ENCODE peak calls at places on chromosomes 6 and 20, in ten cellular contexts. One of them, this sample, is unnamed.
A peak's percentile ranks its signal among the peaks of the same experiment; 100 is the strongest.

GRCh38 chr20:24138951-24139350 is 150.4 kb upstream of the GGTLC1 start:
- DNase-seq in occipital lobe: no peak
- DNase-seq in ELF-1: no peak
- DNase-seq in activated T-helper 1 cell treated with anti-CD3 and anti-CD28 coated beads, Interleukin-2, amount 50 U/mL, for 16 hours: no peak
- DNase-seq in omental fat pad: no peak
- DNase-seq in mucosa of descending colon: no peak
- DNase-seq in renal cortical epithelial cell: no peak
- DNase-seq in RKO: no peak
- DNase-seq in SK-N-SH: no peak
- DNase-seq in heart left ventricle: no peak
- DNase-seq in this sample: no peak

GRCh38 chr20:9235518-9235917 is 166.6 kb downstream of the PLCB4 start:
- DNase-seq in occipital lobe: no peak
- DNase-seq in omental fat pad: no peak
- DNase-seq in ELF-1: no peak
- DNase-seq in activated T-helper 1 cell treated with anti-CD3 and anti-CD28 coated beads, Interleukin-2, amount 50 U/mL, for 16 hours: no peak
- DNase-seq in SK-N-SH: no peak
- DNase-seq in mucosa of descending colon: no peak
- DNase-seq in renal cortical epithelial cell: peak; percentile 78
- DNase-seq in RKO: no peak
- DNase-seq in heart left ventricle: no peak
- DNase-seq in this sample: peak; percentile 35

GRCh38 chr6:170131351-170131750 is 159.5 kb downstream of the DLL1 start:
- DNase-seq in omental fat pad: peak; percentile 14
- DNase-seq in heart left ventricle: peak; percentile 37
- DNase-seq in RKO: no peak
- DNase-seq in mucosa of descending colon: no peak
- DNase-seq in renal cortical epithelial cell: no peak
- DNase-seq in SK-N-SH: no peak
- DNase-seq in occipital lobe: no peak
- DNase-seq in ELF-1: no peak
- DNase-seq in activated T-helper 1 cell treated with anti-CD3 and anti-CD28 coated beads, Interleukin-2, amount 50 U/mL, for 16 hours: no peak
- DNase-seq in this sample: no peak

GRCh38 chr6:21074484-21074883 is 519.1 kb upstream of the SOX4 start:
- DNase-seq in renal cortical epithelial cell: no peak
- DNase-seq in activated T-helper 1 cell treated with anti-CD3 and anti-CD28 coated beads, Interleukin-2, amount 50 U/mL, for 16 hours: no peak
- DNase-seq in mucosa of descending colon: no peak
- DNase-seq in SK-N-SH: no peak
- DNase-seq in heart left ventricle: no peak
- DNase-seq in ELF-1: no peak
- DNase-seq in occipital lobe: no peak
- DNase-seq in RKO: no peak
- DNase-seq in omental fat pad: no peak
- DNase-seq in this sample: no peak

GRCh38 chr6:61887425-61887824 is 398.6 kb downstream of the KHDRBS2 start:
- DNase-seq in heart left ventricle: no peak
- DNase-seq in activated T-helper 1 cell treated with anti-CD3 and anti-CD28 coated beads, Interleukin-2, amount 50 U/mL, for 16 hours: no peak
- DNase-seq in RKO: no peak
- DNase-seq in SK-N-SH: no peak
- DNase-seq in occipital lobe: no peak
- DNase-seq in mucosa of descending colon: no peak
- DNase-seq in ELF-1: no peak
- DNase-seq in omental fat pad: no peak
- DNase-seq in renal cortical epithelial cell: peak; percentile 23
- DNase-seq in this sample: no peak

GRCh38 chr6:109240370-109241084 is 141.7 kb downstream of the CD164 start:
- DNase-seq in heart left ventricle: no peak
- DNase-seq in omental fat pad: no peak
- DNase-seq in RKO: no peak
- DNase-seq in SK-N-SH: no peak
- DNase-seq in activated T-helper 1 cell treated with anti-CD3 and anti-CD28 coated beads, Interleukin-2, amount 50 U/mL, for 16 hours: no peak
- DNase-seq in ELF-1: no peak
- DNase-seq in occipital lobe: no peak
- DNase-seq in mucosa of descending colon: no peak
- DNase-seq in renal cortical epithelial cell: no peak
- DNase-seq in this sample: no peak

GRCh38 chr6:9437836-9438235 is 977.0 kb downstream of the TFAP2A start:
- DNase-seq in renal cortical epithelial cell: no peak
- DNase-seq in omental fat pad: no peak
- DNase-seq in mucosa of descending colon: no peak
- DNase-seq in RKO: no peak
- DNase-seq in activated T-helper 1 cell treated with anti-CD3 and anti-CD28 coated beads, Interleukin-2, amount 50 U/mL, for 16 hours: no peak
- DNase-seq in SK-N-SH: no peak
- DNase-seq in ELF-1: no peak
- DNase-seq in heart left ventricle: no peak
- DNase-seq in occipital lobe: no peak
- DNase-seq in this sample: no peak

GRCh38 chr6:110180228-110181008 is at the start of gene CDC40:
- DNase-seq in mucosa of descending colon: peak; percentile 77
- DNase-seq in occipital lobe: peak; percentile 78
- DNase-seq in RKO: no peak
- DNase-seq in ELF-1: peak; percentile 67
- DNase-seq in SK-N-SH: peak; percentile 67
- DNase-seq in renal cortical epithelial cell: no peak
- DNase-seq in heart left ventricle: peak; percentile 75
- DNase-seq in activated T-helper 1 cell treated with anti-CD3 and anti-CD28 coated beads, Interleukin-2, amount 50 U/mL, for 16 hours: peak; percentile 35
- DNase-seq in omental fat pad: peak; percentile 26
- DNase-seq in this sample: no peak

GRCh38 chr6:51594981-51595380 is 492.4 kb downstream of the PKHD1 start:
- DNase-seq in activated T-helper 1 cell treated with anti-CD3 and anti-CD28 coated beads, Interleukin-2, amount 50 U/mL, for 16 hours: no peak
- DNase-seq in mucosa of descending colon: no peak
- DNase-seq in SK-N-SH: no peak
- DNase-seq in omental fat pad: no peak
- DNase-seq in ELF-1: no peak
- DNase-seq in renal cortical epithelial cell: peak; percentile 34
- DNase-seq in heart left ventricle: no peak
- DNase-seq in RKO: no peak
- DNase-seq in occipital lobe: no peak
- DNase-seq in this sample: no peak

GRCh38 chr6:143180860-143181259 is 120.2 kb downstream of the AIG1 start:
- DNase-seq in occipital lobe: no peak
- DNase-seq in heart left ventricle: no peak
- DNase-seq in activated T-helper 1 cell treated with anti-CD3 and anti-CD28 coated beads, Interleukin-2, amount 50 U/mL, for 16 hours: no peak
- DNase-seq in mucosa of descending colon: no peak
- DNase-seq in omental fat pad: no peak
- DNase-seq in SK-N-SH: no peak
- DNase-seq in ELF-1: no peak
- DNase-seq in renal cortical epithelial cell: no peak
- DNase-seq in RKO: no peak
- DNase-seq in this sample: no peak

GRCh38 chr20:51978081-51978501 is 175.8 kb upstream of the SALL4 start:
- DNase-seq in mucosa of descending colon: no peak
- DNase-seq in ELF-1: no peak
- DNase-seq in occipital lobe: no peak
- DNase-seq in omental fat pad: no peak
- DNase-seq in renal cortical epithelial cell: no peak
- DNase-seq in heart left ventricle: no peak
- DNase-seq in activated T-helper 1 cell treated with anti-CD3 and anti-CD28 coated beads, Interleukin-2, amount 50 U/mL, for 16 hours: no peak
- DNase-seq in SK-N-SH: no peak
- DNase-seq in RKO: no peak
- DNase-seq in this sample: no peak

GRCh38 chr6:44665143-44665542 is 277.6 kb downstream of the CDC5L start:
- DNase-seq in heart left ventricle: no peak
- DNase-seq in renal cortical epithelial cell: no peak
- DNase-seq in ELF-1: peak; percentile 38
- DNase-seq in omental fat pad: no peak
- DNase-seq in RKO: no peak
- DNase-seq in mucosa of descending colon: no peak
- DNase-seq in occipital lobe: no peak
- DNase-seq in activated T-helper 1 cell treated with anti-CD3 and anti-CD28 coated beads, Interleukin-2, amount 50 U/mL, for 16 hours: no peak
- DNase-seq in SK-N-SH: no peak
- DNase-seq in this sample: no peak

GRCh38 chr20:40449974-40450616 is 238.9 kb downstream of the MAFB start:
- DNase-seq in heart left ventricle: no peak
- DNase-seq in mucosa of descending colon: no peak
- DNase-seq in occipital lobe: no peak
- DNase-seq in ELF-1: peak; percentile 41
- DNase-seq in activated T-helper 1 cell treated with anti-CD3 and anti-CD28 coated beads, Interleukin-2, amount 50 U/mL, for 16 hours: no peak
- DNase-seq in renal cortical epithelial cell: no peak
- DNase-seq in omental fat pad: no peak
- DNase-seq in RKO: no peak
- DNase-seq in SK-N-SH: no peak
- DNase-seq in this sample: no peak

GRCh38 chr6:97443408-97444080 is 160.5 kb upstream of the MMS22L start:
- DNase-seq in heart left ventricle: no peak
- DNase-seq in RKO: no peak
- DNase-seq in SK-N-SH: no peak
- DNase-seq in omental fat pad: no peak
- DNase-seq in activated T-helper 1 cell treated with anti-CD3 and anti-CD28 coated beads, Interleukin-2, amount 50 U/mL, for 16 hours: no peak
- DNase-seq in mucosa of descending colon: no peak
- DNase-seq in ELF-1: no peak
- DNase-seq in renal cortical epithelial cell: no peak
- DNase-seq in occipital lobe: no peak
- DNase-seq in this sample: no peak

GRCh38 chr6:84976516-84977420 is 212.4 kb upstream of the TBX18 start:
- DNase-seq in ELF-1: no peak
- DNase-seq in RKO: no peak
- DNase-seq in activated T-helper 1 cell treated with anti-CD3 and anti-CD28 coated beads, Interleukin-2, amount 50 U/mL, for 16 hours: no peak
- DNase-seq in occipital lobe: no peak
- DNase-seq in SK-N-SH: no peak
- DNase-seq in omental fat pad: no peak
- DNase-seq in heart left ventricle: no peak
- DNase-seq in renal cortical epithelial cell: no peak
- DNase-seq in mucosa of descending colon: no peak
- DNase-seq in this sample: no peak

GRCh38 chr20:17442588-17442987 is 88.6 kb downstream of the BFSP1 start:
- DNase-seq in ELF-1: no peak
- DNase-seq in omental fat pad: no peak
- DNase-seq in heart left ventricle: no peak
- DNase-seq in SK-N-SH: no peak
- DNase-seq in renal cortical epithelial cell: no peak
- DNase-seq in occipital lobe: no peak
- DNase-seq in RKO: peak; percentile 26
- DNase-seq in mucosa of descending colon: no peak
- DNase-seq in activated T-helper 1 cell treated with anti-CD3 and anti-CD28 coated beads, Interleukin-2, amount 50 U/mL, for 16 hours: no peak
- DNase-seq in this sample: no peak

GRCh38 chr20:45322952-45323383 is 14.9 kb upstream of the MATN4 start:
- DNase-seq in occipital lobe: no peak
- DNase-seq in ELF-1: peak; percentile 51
- DNase-seq in activated T-helper 1 cell treated with anti-CD3 and anti-CD28 coated beads, Interleukin-2, amount 50 U/mL, for 16 hours: no peak
- DNase-seq in SK-N-SH: no peak
- DNase-seq in RKO: no peak
- DNase-seq in renal cortical epithelial cell: peak; percentile 58
- DNase-seq in heart left ventricle: no peak
- DNase-seq in omental fat pad: no peak
- DNase-seq in mucosa of descending colon: no peak
- DNase-seq in this sample: peak; percentile 24

GRCh38 chr6:44339301-44339700 is 3.1 kb upstream of the SPATS1 start:
- DNase-seq in RKO: no peak
- DNase-seq in ELF-1: no peak
- DNase-seq in SK-N-SH: no peak
- DNase-seq in omental fat pad: no peak
- DNase-seq in renal cortical epithelial cell: no peak
- DNase-seq in activated T-helper 1 cell treated with anti-CD3 and anti-CD28 coated beads, Interleukin-2, amount 50 U/mL, for 16 hours: no peak
- DNase-seq in mucosa of descending colon: no peak
- DNase-seq in occipital lobe: no peak
- DNase-seq in heart left ventricle: no peak
- DNase-seq in this sample: no peak

GRCh38 chr6:2803731-2804429 is 37.8 kb downstream of the SERPINB1 start:
- DNase-seq in heart left ventricle: no peak
- DNase-seq in occipital lobe: no peak
- DNase-seq in RKO: no peak
- DNase-seq in ELF-1: no peak
- DNase-seq in activated T-helper 1 cell treated with anti-CD3 and anti-CD28 coated beads, Interleukin-2, amount 50 U/mL, for 16 hours: no peak
- DNase-seq in mucosa of descending colon: no peak
- DNase-seq in renal cortical epithelial cell: no peak
- DNase-seq in omental fat pad: no peak
- DNase-seq in SK-N-SH: no peak
- DNase-seq in this sample: no peak

GRCh38 chr6:158907931-158908330 is 88.8 kb upstream of the EZR start:
- DNase-seq in occipital lobe: no peak
- DNase-seq in omental fat pad: no peak
- DNase-seq in renal cortical epithelial cell: no peak
- DNase-seq in SK-N-SH: no peak
- DNase-seq in ELF-1: peak; percentile 45
- DNase-seq in activated T-helper 1 cell treated with anti-CD3 and anti-CD28 coated beads, Interleukin-2, amount 50 U/mL, for 16 hours: no peak
- DNase-seq in mucosa of descending colon: no peak
- DNase-seq in RKO: no peak
- DNase-seq in heart left ventricle: no peak
- DNase-seq in this sample: no peak

This sample was measured in ACHN.